ENCODE peak calls at places on chromosome 11, in seven cellular contexts. Y is effector memory CD4-positive, alpha-beta T cell; Z is GM03348; V is cardiac septum; J is NCI-H1930; P is NCI-H345; Q is activated naive CD4-positive, alpha-beta T cell treated with anti-CD3 and anti-CD28 coated beads, Interleukin-2, amount 50 U/mL, for 72 hours. M is an unnamed sample.

GRCh38 chr11:110076388-110076965 is 16.7 kb upstream of the ZC3H12C start:
- DNase-seq in V (no peak), Z (no peak), J (no peak), Y (no peak), P (no peak), Q (no peak), M (no peak)

GRCh38 chr11:1870721-1871466 is 18.0 kb downstream of the LSP1 start:
- DNase-seq in Y (peak), P (no peak), Z (peak), V (no peak), Q (no peak), J (no peak), M (no peak)

GRCh38 chr11:68043349-68044144 is 4.7 kb downstream of the TCIRG1 start:
- DNase-seq in Q (no peak), Z (peak), V (no peak), J (no peak), P (peak), Y (no peak), M (no peak)

GRCh38 chr11:14529933-14530332 is 9.7 kb upstream of the PSMA1 start:
- DNase-seq in Y (no peak), P (no peak), V (no peak), Q (no peak), J (no peak), Z (no peak), M (no peak)

GRCh38 chr11:10716543-10717259 is 23.1 kb upstream of the IRAG1 start:
- DNase-seq in Q (no peak), P (no peak), Y (no peak), V (peak), Z (no peak), J (no peak), M (no peak)

GRCh38 chr11:15764948-15765347 is 591.4 kb downstream of the SOX6 start:
- DNase-seq in Z (no peak), V (no peak), P (no peak), J (no peak), Q (no peak), Y (no peak), M (peak)

GRCh38 chr11:69493931-69494821 is 12.7 kb downstream of the LINC01488 start:
- DNase-seq in J (no peak), Q (no peak), Z (no peak), V (no peak), Y (no peak), P (no peak), M (no peak)

GRCh38 chr11:62880231-62880802 is 379 bp upstream of the SLC3A2 start:
- DNase-seq in Z (peak), J (no peak), P (no peak), V (no peak), Y (no peak), Q (peak), M (peak)

GRCh38 chr11:10412266-10412665 is 42.8 kb upstream of the AMPD3 start:
- DNase-seq in P (no peak), Y (no peak), J (no peak), Q (no peak), Z (no peak), V (no peak), M (no peak)

GRCh38 chr11:7196396-7197146 is 55.1 kb upstream of the SYT9 start:
- DNase-seq in J (peak), Z (no peak), Y (no peak), Q (no peak), V (no peak), P (peak), M (no peak)

GRCh38 chr11:23490557-23491235 is 630.4 kb upstream of the CCDC179 start:
- DNase-seq in Y (no peak), P (no peak), Q (no peak), J (no peak), Z (no peak), V (no peak), M (no peak)

GRCh38 chr11:7549681-7550080 is 35.9 kb downstream of the PPFIBP2 start:
- DNase-seq in J (no peak), V (no peak), Y (no peak), Q (no peak), Z (no peak), P (no peak), M (no peak)

M was measured in epithelial cell of prostate.